ENCODE peak calls at places on chromosomes 4 and X, in five cellular contexts. One of them, this sample, is unnamed.

GRCh38 chrX:33218819-33219218 is 7.5 kb upstream of the DMD start:
- DNase-seq in K562: no peak
- DNase-seq in stomach: no peak
- DNase-seq in psoas muscle: no peak
- DNase-seq in ascending aorta: no peak
- DNase-seq in this sample: no peak

GRCh38 chr4:2958446-2958845 is 4.8 kb downstream of the NOP14 start:
- DNase-seq in psoas muscle: no peak
- DNase-seq in ascending aorta: peak
- DNase-seq in K562: no peak
- DNase-seq in stomach: no peak
- DNase-seq in this sample: no peak

GRCh38 chrX:129781134-129782014 is 1.6 kb downstream of the SASH3 start:
- DNase-seq in psoas muscle: peak
- DNase-seq in stomach: peak
- DNase-seq in K562: no peak
- DNase-seq in ascending aorta: peak
- DNase-seq in this sample: peak

GRCh38 chr4:101678180-101678579 is 112.3 kb upstream of the BANK1 start:
- DNase-seq in stomach: no peak
- DNase-seq in ascending aorta: no peak
- DNase-seq in psoas muscle: no peak
- DNase-seq in K562: no peak
- DNase-seq in this sample: no peak

GRCh38 chrX:39133971-39134370 is 332.7 kb downstream of the MID1IP1 start:
- DNase-seq in K562: peak
- DNase-seq in stomach: peak
- DNase-seq in psoas muscle: no peak
- DNase-seq in ascending aorta: no peak
- DNase-seq in this sample: no peak

GRCh38 chr4:40194602-40195161 is 2.1 kb upstream of the RHOH start:
- DNase-seq in stomach: no peak
- DNase-seq in psoas muscle: no peak
- DNase-seq in ascending aorta: no peak
- DNase-seq in K562: peak
- DNase-seq in this sample: peak

GRCh38 chrX:66074920-66075879 is 35.3 kb upstream of the VSIG4 start:
- DNase-seq in psoas muscle: peak
- DNase-seq in K562: peak
- DNase-seq in ascending aorta: peak
- DNase-seq in stomach: no peak
- DNase-seq in this sample: peak

GRCh38 chrX:41419082-41419481 is 28.1 kb upstream of the NYX start:
- DNase-seq in ascending aorta: no peak
- DNase-seq in stomach: no peak
- DNase-seq in psoas muscle: no peak
- DNase-seq in K562: no peak
- DNase-seq in this sample: no peak

GRCh38 chrX:124216396-124217124 is 115.9 kb upstream of the TEX13D start:
- DNase-seq in ascending aorta: no peak
- DNase-seq in psoas muscle: no peak
- DNase-seq in K562: no peak
- DNase-seq in stomach: no peak
- DNase-seq in this sample: no peak

GRCh38 chr4:176780995-176781738 is 11.6 kb downstream of the VEGFC start:
- DNase-seq in stomach: no peak
- DNase-seq in K562: no peak
- DNase-seq in psoas muscle: no peak
- DNase-seq in ascending aorta: no peak
- DNase-seq in this sample: no peak

GRCh38 chrX:14032383-14032782 is 2.7 kb upstream of the GEMIN8 start:
- DNase-seq in stomach: peak
- DNase-seq in psoas muscle: no peak
- DNase-seq in ascending aorta: peak
- DNase-seq in K562: peak
- DNase-seq in this sample: peak

GRCh38 chrX:107766470-107767140 is 9.0 kb downstream of the TSC22D3 start:
- DNase-seq in stomach: no peak
- DNase-seq in K562: no peak
- DNase-seq in ascending aorta: peak
- DNase-seq in psoas muscle: peak
- DNase-seq in this sample: no peak

GRCh38 chr4:123997116-123997515 is 600.5 kb downstream of the SPRY1 start:
- DNase-seq in K562: no peak
- DNase-seq in stomach: no peak
- DNase-seq in ascending aorta: no peak
- DNase-seq in psoas muscle: no peak
- DNase-seq in this sample: no peak

GRCh38 chr4:150598906-150599305 is 17.0 kb downstream of the MAB21L2 start:
- DNase-seq in ascending aorta: no peak
- DNase-seq in K562: no peak
- DNase-seq in psoas muscle: no peak
- DNase-seq in stomach: no peak
- DNase-seq in this sample: no peak

GRCh38 chr4:184267673-184268573 is 50.2 kb upstream of the ENPP6 start:
- DNase-seq in ascending aorta: peak
- DNase-seq in psoas muscle: no peak
- DNase-seq in stomach: peak
- DNase-seq in K562: peak
- DNase-seq in this sample: peak

GRCh38 chr4:52825311-52826090 is 36.6 kb upstream of the RASL11B start:
- DNase-seq in K562: no peak
- DNase-seq in stomach: no peak
- DNase-seq in psoas muscle: no peak
- DNase-seq in ascending aorta: no peak
- DNase-seq in this sample: no peak

GRCh38 chrX:37847733-37848197 is 394 bp upstream of the DYNLT3 start:
- DNase-seq in ascending aorta: no peak
- DNase-seq in K562: no peak
- DNase-seq in psoas muscle: no peak
- DNase-seq in stomach: no peak
- DNase-seq in this sample: no peak

GRCh38 chrX:34918091-34918736 is 24.4 kb upstream of the FAM47B start:
- DNase-seq in psoas muscle: no peak
- DNase-seq in ascending aorta: no peak
- DNase-seq in stomach: no peak
- DNase-seq in K562: no peak
- DNase-seq in this sample: no peak

GRCh38 chr4:122218762-122219161 is 66.6 kb downstream of the BLTP1 start:
- DNase-seq in K562: peak
- DNase-seq in stomach: no peak
- DNase-seq in ascending aorta: no peak
- DNase-seq in psoas muscle: no peak
- DNase-seq in this sample: no peak

GRCh38 chr4:110020139-110020538 is 107.5 kb downstream of the EGF start:
- DNase-seq in psoas muscle: no peak
- DNase-seq in stomach: no peak
- DNase-seq in ascending aorta: no peak
- DNase-seq in K562: no peak
- DNase-seq in this sample: no peak

GRCh38 chr4:87406462-87406861 is 15.5 kb upstream of the HSD17B11 start:
- DNase-seq in psoas muscle: no peak
- DNase-seq in stomach: no peak
- DNase-seq in ascending aorta: no peak
- DNase-seq in K562: no peak
- DNase-seq in this sample: no peak

GRCh38 chr4:168514249-168514852 is 17.5 kb downstream of the PALLD start:
- DNase-seq in ascending aorta: no peak
- DNase-seq in K562: peak
- DNase-seq in psoas muscle: no peak
- DNase-seq in stomach: no peak
- DNase-seq in this sample: no peak

GRCh38 chr4:75596061-75596460 is 34.3 kb downstream of the CDKL2 start:
- DNase-seq in stomach: no peak
- DNase-seq in K562: no peak
- DNase-seq in ascending aorta: no peak
- DNase-seq in psoas muscle: no peak
- DNase-seq in this sample: no peak

GRCh38 chrX:150200361-150200760 is 162.8 kb upstream of the MAMLD1 start:
- DNase-seq in psoas muscle: no peak
- DNase-seq in K562: no peak
- DNase-seq in ascending aorta: no peak
- DNase-seq in stomach: no peak
- DNase-seq in this sample: no peak

GRCh38 chr4:152651473-152652060 is 28.2 kb downstream of the TMEM154 start:
- DNase-seq in psoas muscle: no peak
- DNase-seq in ascending aorta: no peak
- DNase-seq in K562: no peak
- DNase-seq in stomach: no peak
- DNase-seq in this sample: no peak
- H3K27ac ChIP-seq in psoas muscle: no peak
- H3K27ac ChIP-seq in ascending aorta: no peak
- H3K27ac ChIP-seq in K562: no peak
- H3K27ac ChIP-seq in stomach: no peak
- H3K27ac ChIP-seq in this sample: no peak

GRCh38 chr4:28373601-28374000 is 1513.0 kb downstream of the STIM2 start:
- DNase-seq in K562: no peak
- DNase-seq in psoas muscle: no peak
- DNase-seq in stomach: no peak
- DNase-seq in ascending aorta: no peak
- DNase-seq in this sample: no peak
- H3K4me3 ChIP-seq in K562: no peak
- H3K4me3 ChIP-seq in psoas muscle: no peak
- H3K4me3 ChIP-seq in stomach: no peak
- H3K4me3 ChIP-seq in ascending aorta: no peak
- H3K4me3 ChIP-seq in this sample: no peak

GRCh38 chr4:77007358-77008230 is 58.0 kb downstream of the SEPTIN11 start:
- DNase-seq in psoas muscle: no peak
- DNase-seq in ascending aorta: peak
- DNase-seq in K562: no peak
- DNase-seq in stomach: no peak
- DNase-seq in this sample: no peak
- H3K27ac ChIP-seq in psoas muscle: peak
- H3K27ac ChIP-seq in ascending aorta: peak
- H3K27ac ChIP-seq in K562: no peak
- H3K27ac ChIP-seq in stomach: peak
- H3K27ac ChIP-seq in this sample: no peak

GRCh38 chr4:143405197-143405730 is 68.6 kb downstream of the GAB1 start:
- DNase-seq in psoas muscle: no peak
- DNase-seq in stomach: no peak
- DNase-seq in ascending aorta: no peak
- DNase-seq in K562: no peak
- DNase-seq in this sample: no peak
- H3K4me3 ChIP-seq in psoas muscle: peak
- H3K4me3 ChIP-seq in stomach: no peak
- H3K4me3 ChIP-seq in ascending aorta: no peak
- H3K4me3 ChIP-seq in K562: no peak
- H3K4me3 ChIP-seq in this sample: no peak

GRCh38 chr4:47483722-47484121 is 1.4 kb upstream of the ATP10D start:
- DNase-seq in ascending aorta: no peak
- DNase-seq in stomach: no peak
- DNase-seq in K562: no peak
- DNase-seq in psoas muscle: no peak
- DNase-seq in this sample: no peak
- H3K27ac ChIP-seq in ascending aorta: peak
- H3K27ac ChIP-seq in stomach: peak
- H3K27ac ChIP-seq in K562: no peak
- H3K27ac ChIP-seq in psoas muscle: no peak
- H3K27ac ChIP-seq in this sample: no peak

DNA sequence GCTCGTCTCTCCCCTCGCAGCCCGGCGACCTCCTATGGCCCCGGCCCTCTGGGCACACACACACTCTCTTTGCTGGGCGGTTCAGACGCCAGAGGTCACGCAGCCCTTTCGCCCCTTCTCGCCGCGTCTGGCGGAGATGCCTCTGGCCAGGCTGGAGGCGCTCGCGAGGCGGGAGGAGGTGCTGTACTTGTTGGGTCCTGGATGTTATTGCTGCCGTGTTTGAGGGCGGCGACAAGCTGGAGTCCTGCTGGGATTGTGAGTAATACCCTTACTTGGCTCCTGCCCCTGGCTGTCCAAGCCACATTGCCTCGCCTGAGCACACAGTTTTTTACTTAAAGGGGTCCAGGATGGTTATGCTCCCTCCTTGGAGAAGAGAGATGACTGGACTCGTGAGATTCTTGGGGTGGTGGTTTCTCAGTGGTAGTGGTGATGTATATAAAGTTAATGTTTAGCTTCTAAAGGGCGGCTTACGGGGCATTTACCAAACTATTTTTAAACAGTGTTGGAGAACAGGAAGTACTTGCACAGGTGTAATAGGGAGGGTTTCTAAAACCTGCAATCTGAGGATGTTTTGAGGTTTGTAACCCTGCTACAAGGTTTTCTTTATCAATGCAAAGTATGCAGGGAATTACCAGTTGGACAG is 572 bp downstream of the USP53 start:
- DNase-seq in K562: peak
- DNase-seq in psoas muscle: peak
- DNase-seq in stomach: peak
- DNase-seq in ascending aorta: peak
- DNase-seq in this sample: peak
- H3K4me3 ChIP-seq in K562: peak
- H3K4me3 ChIP-seq in psoas muscle: peak
- H3K4me3 ChIP-seq in stomach: peak
- H3K4me3 ChIP-seq in ascending aorta: peak
- H3K4me3 ChIP-seq in this sample: peak

GRCh38 chr4:8507251-8507570 is 66.6 kb downstream of the TRMT44 start:
- DNase-seq in ascending aorta: no peak
- DNase-seq in stomach: no peak
- DNase-seq in psoas muscle: no peak
- DNase-seq in K562: no peak
- DNase-seq in this sample: no peak
- H3K27ac ChIP-seq in ascending aorta: peak
- H3K27ac ChIP-seq in stomach: peak
- H3K27ac ChIP-seq in psoas muscle: peak
- H3K27ac ChIP-seq in K562: no peak
- H3K27ac ChIP-seq in this sample: no peak

GRCh38 chrX:2516612-2517011 is 15.8 kb upstream of the DHRSX start:
- DNase-seq in ascending aorta: peak
- DNase-seq in stomach: no peak
- DNase-seq in psoas muscle: no peak
- DNase-seq in K562: no peak
- DNase-seq in this sample: no peak

GRCh38 chrX:2523911-2524310 is 23.1 kb upstream of the DHRSX start:
- DNase-seq in stomach: no peak
- DNase-seq in psoas muscle: no peak
- DNase-seq in ascending aorta: no peak
- DNase-seq in K562: no peak
- DNase-seq in this sample: no peak

GRCh38 chrX:2521927-2522386 is 21.2 kb upstream of the DHRSX start:
- DNase-seq in K562: no peak
- DNase-seq in ascending aorta: no peak
- DNase-seq in stomach: no peak
- DNase-seq in psoas muscle: no peak
- DNase-seq in this sample: no peak

GRCh38 chrX:2521092-2521926 is 20.5 kb upstream of the DHRSX start:
- DNase-seq in psoas muscle: no peak
- DNase-seq in K562: no peak
- DNase-seq in stomach: no peak
- DNase-seq in ascending aorta: no peak
- DNase-seq in this sample: no peak

DNA sequence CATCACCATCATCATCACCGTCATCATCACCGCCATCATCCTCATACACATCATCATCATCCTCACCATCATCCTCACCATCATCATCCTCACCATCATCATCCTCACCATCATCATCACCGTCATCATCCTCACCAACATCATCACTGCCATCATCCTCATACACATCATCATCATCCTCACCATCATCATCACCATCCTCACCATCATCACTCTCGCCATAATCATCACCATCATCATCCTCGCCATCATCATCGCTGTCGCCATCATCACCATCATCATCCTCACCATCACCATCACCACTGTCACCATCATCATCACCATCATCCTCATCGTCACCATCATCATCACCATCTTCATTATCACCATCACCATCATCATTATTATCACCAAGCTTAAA is 19.8 kb upstream of the DHRSX start:
- DNase-seq in psoas muscle: no peak
- DNase-seq in K562: no peak
- DNase-seq in stomach: no peak
- DNase-seq in ascending aorta: no peak
- DNase-seq in this sample: no peak
- H3K4me3 ChIP-seq in psoas muscle: no peak
- H3K4me3 ChIP-seq in K562: no peak
- H3K4me3 ChIP-seq in stomach: no peak
- H3K4me3 ChIP-seq in ascending aorta: no peak
- H3K4me3 ChIP-seq in this sample: no peak

This sample was measured in CD4-positive, CD25-positive, alpha-beta regulatory T cell.